ENCODE peak calls at places on chromosomes 16 and 17, in six cellular contexts. I, Y, H, U, L and E are unnamed samples.

GRCh38 chr17:73194514-73195222 is 1.8 kb downstream of the COG1 start:
- DNase-seq in Y (no peak), U (no peak), H (no peak), L (peak), I (no peak), E (no peak)

GRCh38 chr17:76540381-76541300 is 797 bp downstream of the PRCD start:
- DNase-seq in L (peak), U (peak), H (peak), Y (peak), I (peak), E (peak)

GRCh38 chr16:74463888-74464287 is 42.6 kb upstream of the CLEC18B start:
- DNase-seq in H (no peak), I (no peak), Y (no peak), L (no peak), U (no peak), E (no peak)

GRCh38 chr17:46857600-46857999 is 6.2 kb downstream of the WNT9B start:
- DNase-seq in I (no peak), Y (no peak), U (no peak), H (no peak), L (no peak), E (no peak)

GRCh38 chr17:67531291-67531690 is 154.2 kb downstream of the PITPNC1 start:
- DNase-seq in U (no peak), H (no peak), Y (no peak), L (no peak), I (peak), E (no peak)

GRCh38 chr16:88940196-88941050 is 36.6 kb downstream of the CBFA2T3 start:
- DNase-seq in U (no peak), Y (peak), I (peak), L (no peak), H (peak), E (no peak)

GRCh38 chr17:68718924-68719323 is 117.8 kb upstream of the FAM20A start:
- DNase-seq in Y (no peak), I (no peak), L (no peak), H (no peak), U (no peak), E (no peak)

GRCh38 chr17:12959441-12959840 is 58.4 kb downstream of the ELAC2 start:
- DNase-seq in Y (no peak), U (no peak), H (no peak), I (no peak), L (no peak), E (no peak)

GRCh38 chr17:50893183-50893993 is 27.2 kb upstream of the TOB1 start:
- DNase-seq in Y (peak), L (peak), H (no peak), I (no peak), U (no peak), E (no peak)

GRCh38 chr17:7850970-7851437 is 3.9 kb upstream of the TMEM88 start:
- DNase-seq in U (no peak), L (no peak), I (no peak), Y (no peak), H (no peak), E (no peak)

GRCh38 chr16:86848821-86849220 is 270.5 kb downstream of the FOXL1 start:
- DNase-seq in I (no peak), U (no peak), L (no peak), Y (no peak), H (no peak), E (no peak)

GRCh38 chr17:45052052-45052772 is 780 bp upstream of the DCAKD start:
- DNase-seq in L (peak), I (peak), Y (peak), U (peak), H (peak), E (no peak)

GRCh38 chr17:9219631-9220415 is 198.5 kb downstream of the NTN1 start:
- DNase-seq in Y (no peak), L (no peak), H (no peak), I (no peak), U (no peak), E (no peak)
- H3K27ac ChIP-seq in Y (no peak), L (no peak), H (no peak), I (no peak), U (no peak), E (peak)

GRCh38 chr17:37674511-37674910 is 31.3 kb upstream of the DDX52 start:
- DNase-seq in I (no peak), Y (no peak), U (no peak), H (no peak), L (peak), E (no peak)

GRCh38 chr17:37671813-37672544 is 28.7 kb upstream of the DDX52 start:
- DNase-seq in H (no peak), U (no peak), I (no peak), Y (no peak), L (peak), E (no peak)

GRCh38 chr17:37671028-37671812 is 28.0 kb upstream of the DDX52 start:
- DNase-seq in U (no peak), H (no peak), L (no peak), I (no peak), Y (no peak), E (no peak)

GRCh38 chr17:37672545-37673078 is 29.4 kb upstream of the DDX52 start:
- DNase-seq in I (no peak), Y (no peak), H (no peak), U (no peak), L (peak), E (no peak)

DNA sequence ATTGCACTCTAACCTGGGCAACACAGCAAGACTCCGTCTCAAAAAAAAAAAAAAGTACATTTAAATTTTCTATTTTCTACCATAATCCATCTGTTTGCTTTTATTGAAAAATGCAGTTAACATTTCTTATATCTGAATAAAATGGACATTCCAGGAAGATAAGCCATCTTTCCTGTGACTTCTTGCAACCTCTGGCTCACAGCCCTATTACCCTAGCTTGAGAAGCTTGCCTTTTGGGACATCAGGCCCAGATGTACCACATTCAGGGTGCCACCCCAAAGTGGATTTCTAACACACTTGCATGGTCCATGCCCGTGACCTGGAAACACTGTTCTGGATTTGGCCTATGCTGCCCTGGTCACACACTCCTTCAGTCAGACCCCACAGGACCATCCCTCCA is 30.1 kb upstream of the DDX52 start:
- DNase-seq in L (no peak), Y (no peak), U (no peak), H (no peak), I (no peak), E (no peak)
- H3K4me3 ChIP-seq in L (no peak), Y (no peak), U (no peak), H (no peak), I (no peak), E (no peak)

DNA sequence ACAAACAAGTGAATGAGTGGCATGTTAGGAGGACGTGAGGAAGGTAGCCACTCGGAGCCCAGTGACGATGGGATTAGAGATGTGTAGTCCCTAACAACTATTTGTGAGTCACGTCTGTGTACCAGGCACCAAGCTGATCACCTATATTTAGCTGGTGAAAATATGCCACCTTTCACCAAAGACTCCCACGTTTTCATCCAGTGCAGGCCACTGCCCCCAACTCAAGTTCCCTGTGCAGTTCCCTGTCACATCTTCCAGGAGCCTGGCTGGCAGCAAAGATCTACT is 67.2 kb downstream of the TOM1L2 start:
- DNase-seq in I (no peak), H (no peak), L (no peak), U (no peak), Y (no peak), E (no peak)
- H3K27ac ChIP-seq in I (no peak), H (no peak), L (no peak), U (no peak), Y (no peak), E (no peak)

GRCh38 chr17:31537558-31537957 is 146.1 kb downstream of the RAB11FIP4 start:
- DNase-seq in Y (no peak), L (no peak), U (no peak), I (no peak), H (no peak), E (peak)
- H3K4me3 ChIP-seq in Y (no peak), L (no peak), U (no peak), I (no peak), H (no peak), E (no peak)

DNA sequence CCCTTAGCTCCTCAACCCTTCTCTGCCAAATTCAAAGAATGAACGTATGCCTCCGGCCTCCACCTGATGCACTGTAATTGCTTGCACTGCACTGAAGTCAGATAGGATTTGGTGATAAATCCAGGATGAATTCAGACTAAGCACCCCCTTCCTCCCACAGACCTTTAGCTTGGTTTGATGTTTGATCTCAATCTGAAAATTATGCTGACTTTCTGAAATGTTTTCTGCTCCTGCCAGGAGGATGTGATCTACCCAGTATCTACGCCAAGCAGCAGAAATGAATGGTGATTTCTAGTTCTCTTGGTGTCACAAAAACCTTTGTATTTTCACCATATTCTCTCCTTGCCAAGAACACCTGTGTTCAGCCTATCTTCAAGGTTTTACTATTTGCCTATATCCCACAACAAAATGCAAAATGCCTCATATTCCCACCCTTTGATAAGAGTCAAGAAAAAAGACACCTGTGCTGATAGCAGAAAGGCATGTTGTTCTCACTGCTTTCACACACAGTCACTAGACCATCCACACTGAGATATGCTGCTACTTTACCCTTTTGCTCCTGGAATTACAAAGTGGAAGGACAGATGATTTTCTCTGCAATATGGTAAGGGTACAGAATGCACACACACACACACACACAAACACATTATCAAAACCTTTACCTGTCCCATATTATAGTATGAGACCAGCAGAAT is 14.7 kb downstream of the RFFL start:
- DNase-seq in I (no peak), U (no peak), H (peak), L (no peak), Y (no peak), E (no peak)
- H3K27ac ChIP-seq in I (no peak), U (no peak), H (peak), L (no peak), Y (peak), E (no peak)

DNA sequence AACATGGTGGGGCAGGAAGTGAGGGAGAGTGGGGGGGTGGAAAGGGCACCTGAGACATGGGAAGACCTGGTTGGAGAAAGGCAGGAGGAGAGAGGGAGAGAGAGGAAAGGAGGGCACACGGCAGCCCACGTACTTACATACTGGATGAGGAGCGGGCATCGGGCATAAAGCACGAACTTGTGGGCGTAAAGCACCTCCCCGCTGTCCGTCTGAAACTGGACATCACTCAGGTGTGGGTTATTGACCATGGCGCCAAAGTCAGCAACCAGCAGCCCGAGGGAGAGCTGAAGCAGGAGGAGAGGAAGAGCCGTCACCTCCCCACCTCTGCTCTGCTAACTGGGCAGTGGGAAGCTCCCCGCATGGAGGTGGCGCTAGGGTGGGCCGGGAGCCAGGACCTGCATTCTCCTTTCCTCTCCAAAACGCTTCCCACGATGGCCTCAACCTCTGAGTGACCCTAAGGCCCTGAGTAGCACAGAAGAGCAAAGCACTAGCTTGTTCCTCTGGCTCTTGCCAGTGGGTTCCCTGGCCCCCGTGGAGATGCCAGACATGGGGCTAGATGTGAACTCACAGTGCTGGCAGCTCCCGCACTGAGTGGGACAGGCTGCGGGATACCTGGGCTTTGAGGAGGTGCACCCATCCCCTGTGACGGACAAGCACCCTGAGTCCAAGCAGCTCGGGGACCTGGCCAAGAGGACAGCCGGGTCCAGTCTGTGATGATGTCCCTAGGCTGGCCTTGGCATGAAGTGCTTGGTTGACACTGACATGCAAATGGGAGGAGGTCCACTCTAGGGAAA is 16.9 kb downstream of the SLX4 start:
- DNase-seq in Y (no peak), L (no peak), H (no peak), I (no peak), U (no peak), E (no peak)
- H3K4me3 ChIP-seq in Y (no peak), L (no peak), H (no peak), I (no peak), U (no peak), E (no peak)

GRCh38 chr16:20928774-20929411 is 28.3 kb downstream of the LYRM1 start:
- DNase-seq in U (no peak), Y (no peak), H (no peak), I (no peak), L (no peak), E (no peak)
- H3K27ac ChIP-seq in U (no peak), Y (no peak), H (no peak), I (no peak), L (no peak), E (no peak)

GRCh38 chr16:30604316-30604947 is 5.8 kb downstream of the ZNF689 start:
- DNase-seq in Y (no peak), I (no peak), U (no peak), L (no peak), H (no peak), E (no peak)
- H3K4me3 ChIP-seq in Y (no peak), I (no peak), U (no peak), L (no peak), H (no peak), E (no peak)